ENCODE peak calls at places on chromosomes 1 and 21, in ten cellular contexts. L is mammary epithelial cell, T is breast epithelium, F is mesenchymal stem cell, M is heart left ventricle, C is adrenal gland, Y is BJ, Z is aorta, B is upper lobe of right lung, E is neural progenitor cell. O is an unnamed sample. For H3K27me3, the result is how much of the 10 kb centered on the place peaks cover.

GRCh38 chr1:226983247-226983997 is 43.3 kb downstream of the COQ8A start:
- DNase-seq in L (no peak), T (no peak), F (no peak), M (no peak), C (no peak), Y (no peak), Z (no peak), B (no peak), E (no peak), O (no peak)

GRCh38 chr1:201376464-201377374 is 761 bp downstream of the TNNT2 start:
- DNase-seq in L (peak), T (no peak), F (peak), M (no peak), C (no peak), Y (peak), Z (no peak), B (no peak), E (peak), O (no peak)

GRCh38 chr1:23462766-23463165 is 21.2 kb downstream of the ASAP3 start:
- DNase-seq in L (no peak), T (no peak), F (no peak), M (no peak), C (no peak), Y (no peak), Z (no peak), B (no peak), E (no peak), O (no peak)

GRCh38 chr1:31306278-31306677 is 9.4 kb downstream of the ZCCHC17 start:
- DNase-seq in L (peak), T (no peak), F (peak), M (no peak), C (no peak), Y (peak), Z (no peak), B (no peak), E (no peak), O (peak)

GRCh38 chr1:179021873-179022272 is 3.8 kb upstream of the FAM20B start:
- DNase-seq in L (no peak), T (peak), F (no peak), M (no peak), C (peak), Y (no peak), Z (peak), B (no peak), E (no peak), O (no peak)

GRCh38 chr1:40955266-40955665 is 24.2 kb upstream of the CTPS1 start:
- DNase-seq in L (no peak), T (no peak), F (no peak), M (no peak), C (no peak), Y (no peak), Z (no peak), B (no peak), E (no peak), O (no peak)

GRCh38 chr1:17012775-17013501 is 1.2 kb upstream of the ATP13A2 start:
- DNase-seq in L (peak), T (no peak), F (no peak), M (no peak), C (no peak), Y (no peak), Z (no peak), B (peak), E (peak), O (no peak)

GRCh38 chr1:155254714-155255242 is 505 bp downstream of the ENTREP3 start:
- DNase-seq in L (no peak), T (no peak), F (no peak), M (no peak), C (peak), Y (no peak), Z (peak), B (peak), E (peak), O (no peak)

GRCh38 chr1:201025571-201026002 is 2.1 kb upstream of the KIF21B start:
- DNase-seq in L (no peak), T (no peak), F (peak), M (no peak), C (no peak), Y (no peak), Z (no peak), B (no peak), E (peak), O (peak)

GRCh38 chr1:14598498-14599172 is at the start of gene KAZN:
- DNase-seq in L (no peak), T (no peak), F (no peak), M (no peak), C (peak), Y (no peak), Z (no peak), B (no peak), E (peak), O (no peak)

GRCh38 chr1:86377341-86377740 is 18.8 kb downstream of the ODF2L start:
- DNase-seq in L (no peak), T (no peak), F (no peak), M (no peak), C (no peak), Y (no peak), Z (no peak), B (no peak), E (no peak), O (no peak)

GRCh38 chr1:214808845-214809460 is 206.0 kb downstream of the CENPF start:
- DNase-seq in L (peak), T (no peak), F (peak), M (no peak), C (no peak), Y (no peak), Z (no peak), B (no peak), E (peak), O (no peak)

GRCh38 chr1:94883688-94884087 is 43.2 kb downstream of the CNN3 start:
- DNase-seq in L (no peak), T (no peak), F (peak), M (no peak), C (peak), Y (no peak), Z (no peak), B (no peak), E (no peak), O (no peak)

GRCh38 chr1:95281781-95282495 is 47.9 kb downstream of the RWDD3 start:
- DNase-seq in L (no peak), T (no peak), F (no peak), M (no peak), C (no peak), Y (no peak), Z (no peak), B (no peak), E (no peak), O (no peak)

GRCh38 chr1:201659576-201659975 is 120.6 kb downstream of the NAV1 start:
- DNase-seq in L (no peak), T (no peak), F (no peak), M (no peak), C (no peak), Y (no peak), Z (no peak), B (no peak), E (no peak), O (no peak)

GRCh38 chr1:202213361-202214088 is 19.9 kb downstream of the LGR6 start:
- DNase-seq in L (no peak), T (no peak), F (no peak), M (no peak), C (no peak), Y (no peak), Z (no peak), B (no peak), E (peak), O (no peak)

GRCh38 chr1:171343727-171344472 is 29.9 kb downstream of the FMO4 start:
- DNase-seq in L (no peak), T (no peak), F (no peak), M (no peak), C (peak), Y (no peak), Z (no peak), B (no peak), E (no peak), O (no peak)

GRCh38 chr1:21271550-21271949 is 18.7 kb downstream of the ECE1 start:
- DNase-seq in L (no peak), T (no peak), F (no peak), M (no peak), C (no peak), Y (no peak), Z (no peak), B (no peak), E (no peak), O (no peak)

GRCh38 chr1:221669441-221669840 is 72.4 kb downstream of the DUSP10 start:
- DNase-seq in L (peak), T (no peak), F (no peak), M (no peak), C (no peak), Y (no peak), Z (no peak), B (no peak), E (no peak), O (no peak)

GRCh38 chr1:145985502-145986439 is 10.6 kb downstream of the TXNIP start:
- DNase-seq in L (peak), T (peak), F (peak), M (peak), C (peak), Y (no peak), Z (peak), B (peak), E (no peak), O (no peak)

GRCh38 chr1:26999440-26999987 is 6.0 kb downstream of the TRNP1 start:
- DNase-seq in L (peak), T (peak), F (peak), M (peak), C (peak), Y (peak), Z (peak), B (peak), E (peak), O (no peak)

GRCh38 chr1:9753121-9753531 is 70.6 kb downstream of the CLSTN1 start:
- DNase-seq in L (peak), T (no peak), F (peak), M (no peak), C (peak), Y (no peak), Z (peak), B (no peak), E (no peak), O (peak)

GRCh38 chr1:100387209-100387608 is 34.9 kb downstream of the CDC14A start:
- DNase-seq in L (no peak), T (no peak), F (no peak), M (no peak), C (no peak), Y (no peak), Z (no peak), B (no peak), E (no peak), O (no peak)
- H3K4me3 ChIP-seq in L (no peak), T (no peak), F (no peak), M (no peak), C (no peak), Y (no peak), Z (no peak), B (no peak), E (no peak), O (no peak)

GRCh38 chr21:33022828-33023573 is 2.7 kb upstream of the OLIG2 start:
- DNase-seq in L (no peak), T (no peak), F (no peak), M (no peak), C (no peak), Y (no peak), Z (no peak), B (no peak), E (peak), O (no peak)

GRCh38 chr21:33025106-33025470 is 647 bp upstream of the OLIG2 start:
- DNase-seq in L (no peak), T (no peak), F (peak), M (no peak), C (no peak), Y (no peak), Z (no peak), B (no peak), E (peak), O (no peak)

GRCh38 chr21:33022489-33022827 is 3.3 kb upstream of the OLIG2 start:
- DNase-seq in L (no peak), T (no peak), F (no peak), M (no peak), C (no peak), Y (no peak), Z (no peak), B (no peak), E (no peak), O (no peak)

GRCh38 chr21:33024278-33025103 is 1.2 kb upstream of the OLIG2 start:
- DNase-seq in L (no peak), T (no peak), F (no peak), M (no peak), C (no peak), Y (no peak), Z (no peak), B (no peak), E (peak), O (no peak)

GRCh38 chr21:33023574-33024277 is 2.0 kb upstream of the OLIG2 start:
- DNase-seq in L (no peak), T (no peak), F (no peak), M (no peak), C (no peak), Y (no peak), Z (no peak), B (no peak), E (peak), O (no peak)
- H3K27me3 ChIP-seq in L (half or more), T (under half), F (half or more), M (half or more), C (half or more), Y (half or more), Z (under half), B (half or more), E (half or more), O (half or more)

GRCh38 chr1:210235363-210236053 is 2.9 kb downstream of the SERTAD4 start:
- DNase-seq in L (no peak), T (no peak), F (no peak), M (no peak), C (no peak), Y (no peak), Z (no peak), B (no peak), E (no peak), O (no peak)
- H3K4me3 ChIP-seq in L (no peak), T (no peak), F (no peak), M (no peak), C (no peak), Y (no peak), Z (no peak), B (no peak), E (no peak), O (no peak)

GRCh38 chr1:152811050-152811449 is 721 bp upstream of the LCE1B start:
- DNase-seq in L (peak), T (no peak), F (no peak), M (no peak), C (no peak), Y (no peak), Z (no peak), B (no peak), E (no peak), O (no peak)
- H3K27me3 ChIP-seq in L (under half), T (under half), F (under half), M (under half), C (under half), Y (under half), Z (under half), B (under half), E (under half), O (under half)

DNA sequence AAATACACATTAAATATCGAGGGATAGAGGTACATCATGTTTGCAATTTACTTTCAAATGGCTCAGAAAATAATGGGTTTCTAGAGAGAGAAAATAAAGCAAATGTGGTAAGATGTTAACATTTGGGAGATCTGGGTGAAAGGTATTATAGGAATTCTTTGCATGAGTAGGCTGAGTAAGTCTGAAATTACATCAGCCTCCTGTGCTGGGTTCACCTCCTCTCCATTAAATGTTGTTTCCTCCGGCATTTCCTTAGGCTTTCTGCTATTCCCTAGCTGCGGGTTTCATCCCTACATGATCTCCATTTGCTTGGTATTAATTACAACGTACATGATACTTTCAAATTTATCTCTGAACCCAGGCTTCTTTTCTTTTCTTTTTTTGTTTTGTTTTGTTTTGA is 31.6 kb downstream of the ZMYND12 start:
- DNase-seq in L (no peak), T (no peak), F (no peak), M (no peak), C (no peak), Y (no peak), Z (no peak), B (no peak), E (no peak), O (no peak)
- H3K4me3 ChIP-seq in L (no peak), T (no peak), F (no peak), M (no peak), C (no peak), Y (no peak), Z (no peak), B (no peak), E (no peak), O (no peak)

DNA sequence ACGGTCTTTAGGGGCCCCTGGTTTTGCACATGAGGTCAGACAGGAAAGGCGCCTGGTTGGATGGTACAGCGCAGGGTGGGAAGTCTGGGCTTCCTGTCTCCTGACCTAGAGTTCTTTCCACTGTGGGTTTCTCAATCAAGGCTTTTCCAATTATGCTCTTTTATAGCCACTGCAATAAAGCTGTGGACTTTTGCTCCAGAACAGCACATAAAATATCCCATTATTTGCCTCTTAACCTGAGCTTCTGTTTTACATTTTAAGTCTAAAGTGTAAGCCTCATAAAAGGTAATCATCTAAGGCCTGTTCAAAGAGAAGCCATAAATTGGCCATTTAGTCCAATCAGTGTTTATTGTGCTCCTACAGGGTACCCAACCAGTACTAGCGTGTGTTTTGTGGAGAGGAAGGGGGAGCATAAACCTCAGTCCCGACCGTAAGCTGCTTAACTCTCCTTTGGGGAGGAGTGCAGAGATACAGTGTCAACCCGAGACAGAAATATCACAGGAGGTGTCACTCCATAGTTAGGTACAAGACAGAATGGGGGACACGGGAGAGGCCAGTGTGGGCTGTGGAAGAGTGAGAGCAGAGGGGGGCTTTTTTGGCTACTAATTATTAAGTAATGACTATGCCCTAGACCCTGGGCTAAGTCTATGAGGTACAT is 270.0 kb downstream of the TRABD2B start:
- DNase-seq in L (no peak), T (no peak), F (no peak), M (no peak), C (no peak), Y (no peak), Z (no peak), B (no peak), E (no peak), O (no peak)
- H3K27me3 ChIP-seq in L (under half), T (under half), F (under half), M (under half), C (under half), Y (under half), Z (under half), B (under half), E (half or more), O (under half)

GRCh38 chr21:39661121-39661520 is 48.4 kb downstream of the B3GALT5 start:
- DNase-seq in L (no peak), T (no peak), F (no peak), M (no peak), C (no peak), Y (no peak), Z (no peak), B (peak), E (no peak), O (no peak)

GRCh38 chr21:39659070-39659815 is 46.5 kb downstream of the B3GALT5 start:
- DNase-seq in L (no peak), T (no peak), F (no peak), M (no peak), C (no peak), Y (no peak), Z (no peak), B (no peak), E (no peak), O (no peak)

GRCh38 chr21:39660596-39660995 is 47.9 kb downstream of the B3GALT5 start:
- DNase-seq in L (peak), T (no peak), F (peak), M (peak), C (peak), Y (peak), Z (peak), B (peak), E (peak), O (peak)

GRCh38 chr21:39661740-39662139 is 49.0 kb downstream of the B3GALT5 start:
- DNase-seq in L (no peak), T (no peak), F (no peak), M (no peak), C (no peak), Y (no peak), Z (no peak), B (no peak), E (no peak), O (no peak)

DNA sequence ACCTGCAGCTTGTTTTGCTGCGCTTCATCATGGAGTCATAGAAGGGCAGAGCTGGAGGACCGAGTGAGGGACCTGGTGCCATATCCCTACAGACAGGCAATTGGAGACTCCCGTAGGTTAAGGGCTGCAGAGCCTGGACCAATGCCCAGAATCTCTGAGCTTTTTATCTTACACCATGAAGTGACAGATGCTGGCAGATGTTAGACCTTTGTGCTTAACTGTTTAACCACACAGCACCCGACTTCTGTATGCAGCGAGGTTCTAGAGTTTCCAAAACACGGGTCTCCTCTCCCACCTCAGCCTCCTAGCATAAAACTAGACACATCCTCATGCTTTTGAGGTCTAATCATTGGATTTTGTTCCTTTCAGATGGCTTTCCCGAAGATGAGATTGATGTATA is 47.5 kb downstream of the B3GALT5 start:
- DNase-seq in L (no peak), T (no peak), F (peak), M (peak), C (no peak), Y (no peak), Z (no peak), B (no peak), E (no peak), O (no peak)
- H3K4me3 ChIP-seq in L (no peak), T (peak), F (peak), M (peak), C (no peak), Y (no peak), Z (no peak), B (no peak), E (no peak), O (no peak)

DNA sequence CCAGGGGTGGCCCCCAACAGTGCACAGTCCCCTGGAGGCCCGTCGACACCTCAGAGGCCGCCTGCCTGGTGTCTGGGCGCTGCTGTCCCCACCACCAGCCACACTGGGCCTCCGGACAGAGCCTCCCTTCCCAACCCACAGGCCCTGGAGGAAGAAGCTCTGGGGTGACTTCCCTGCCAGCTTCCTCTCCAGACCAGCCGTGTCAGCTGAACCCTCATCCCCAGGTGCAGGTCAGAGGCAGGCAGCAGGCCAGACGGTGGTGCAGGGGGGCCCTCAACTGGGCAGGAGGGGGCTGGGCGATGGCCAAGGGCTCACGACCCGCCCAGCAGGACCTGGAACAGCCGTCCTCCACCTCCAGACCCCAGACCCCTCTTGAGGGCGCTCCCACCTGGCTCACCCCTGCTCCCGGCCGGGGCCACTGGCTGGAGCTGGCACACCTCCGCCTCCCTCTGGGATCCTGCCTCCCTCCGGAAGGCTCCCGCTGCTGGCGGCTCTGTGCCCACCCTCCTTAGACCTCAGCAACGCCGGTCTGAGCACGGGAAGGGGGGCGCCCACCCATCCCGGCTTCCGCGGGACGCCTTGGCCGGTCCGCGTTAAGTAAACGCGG is 520 bp downstream of the TNFRSF18 start:
- DNase-seq in L (no peak), T (no peak), F (no peak), M (no peak), C (no peak), Y (no peak), Z (peak), B (no peak), E (no peak), O (no peak)
- H3K27me3 ChIP-seq in L (under half), T (under half), F (under half), M (under half), C (under half), Y (under half), Z (under half), B (under half), E (half or more), O (under half)

O was measured in kidney epithelial cell.